ENCODE peak calls at places on chromosomes 11 and 22, in seven cellular contexts. E is MCF 10A, F is mucosa of descending colon, T is dorsolateral prefrontal cortex, K is glutamatergic neuron, Y is cardiac fibroblast, D is HFFc6. L is an unnamed sample.

GRCh38 chr11:64353101-64353738 is 5.7 kb upstream of the RPS6KA4 start:
- DNase-seq in T (no peak), Y (no peak), K (no peak), E (no peak), F (peak), D (no peak), L (no peak)

GRCh38 chr11:59753650-59754493 is 1.3 kb upstream of the STX3 start:
- DNase-seq in F (peak), K (peak), T (peak), E (peak), Y (peak), D (peak), L (peak)

GRCh38 chr22:39959640-39960447 is at the start of gene TMA7B:
- DNase-seq in T (peak), Y (peak), D (peak), E (peak), F (no peak), K (no peak), L (no peak)

GRCh38 chr11:99739464-99740089 is 718.8 kb downstream of the CNTN5 start:
- DNase-seq in T (no peak), K (no peak), D (no peak), E (peak), F (no peak), Y (peak), L (no peak)

GRCh38 chr11:121482231-121483129 is 29.7 kb upstream of the SORL1-AS1 start:
- DNase-seq in F (no peak), T (no peak), Y (peak), K (no peak), D (no peak), E (no peak), L (peak)

GRCh38 chr11:20310137-20310536 is 53.4 kb upstream of the HTATIP2 start:
- DNase-seq in F (no peak), K (no peak), T (peak), E (no peak), D (no peak), Y (no peak), L (no peak)

GRCh38 chr11:33545941-33546340 is 154.7 kb downstream of the C11orf91 start:
- DNase-seq in E (no peak), K (no peak), T (no peak), Y (peak), F (no peak), D (no peak), L (no peak)

GRCh38 chr11:94791216-94791889 is 23.2 kb downstream of the AMOTL1 start:
- DNase-seq in K (no peak), Y (peak), F (no peak), E (no peak), T (no peak), D (no peak), L (no peak)

GRCh38 chr22:37544955-37545702 is 15.2 kb upstream of the CDC42EP1 start:
- DNase-seq in T (no peak), F (peak), D (peak), Y (peak), E (peak), K (peak), L (peak)

GRCh38 chr11:82523141-82523540 is 210.5 kb downstream of the FAM181B start:
- DNase-seq in K (peak), D (no peak), E (no peak), F (no peak), Y (no peak), T (peak), L (no peak)

GRCh38 chr11:64372802-64373597 is 14.0 kb downstream of the RPS6KA4 start:
- DNase-seq in E (no peak), D (peak), F (peak), K (no peak), Y (no peak), T (peak), L (no peak)

GRCh38 chr11:76217653-76218160 is 11.4 kb upstream of the WNT11 start:
- DNase-seq in K (no peak), E (no peak), D (no peak), Y (no peak), T (no peak), F (no peak), L (no peak)

GRCh38 chr11:120160436-120160835 is 22.5 kb upstream of the TRIM29 start:
- DNase-seq in D (no peak), T (no peak), K (no peak), Y (no peak), F (no peak), E (no peak), L (no peak)

GRCh38 chr11:87300640-87301381 is 263.1 kb downstream of the TMEM135 start:
- DNase-seq in D (no peak), K (no peak), F (no peak), E (no peak), Y (peak), T (no peak), L (no peak)

GRCh38 chr11:5303643-5304042 is 1.9 kb upstream of the OR51B4 start:
- DNase-seq in K (no peak), D (no peak), T (no peak), E (no peak), Y (no peak), F (no peak), L (no peak)

GRCh38 chr22:32476286-32476685 is 1.7 kb downstream of the FBXO7 start:
- DNase-seq in T (no peak), K (no peak), D (no peak), E (no peak), Y (no peak), F (no peak), L (no peak)

GRCh38 chr11:73225851-73226250 is 7.8 kb downstream of the P2RY2 start:
- DNase-seq in E (no peak), Y (no peak), T (peak), K (peak), D (no peak), F (no peak), L (no peak)

GRCh38 chr11:61380914-61381313 is 11.5 kb upstream of the TMEM216 start:
- DNase-seq in T (no peak), E (no peak), K (no peak), D (no peak), F (no peak), Y (no peak), L (no peak)

GRCh38 chr11:128940603-128941002 is 2.1 kb downstream of the TP53AIP1 start:
- DNase-seq in F (no peak), D (no peak), E (peak), K (no peak), T (peak), Y (no peak), L (no peak)

GRCh38 chr11:47189100-47189834 is 3.0 kb upstream of the PACSIN3 start:
- DNase-seq in F (no peak), D (peak), T (no peak), Y (peak), E (peak), K (no peak), L (no peak)

GRCh38 chr22:25815561-25815960 is 73.6 kb downstream of the MYO18B start:
- DNase-seq in K (no peak), F (no peak), E (no peak), Y (no peak), D (no peak), T (no peak), L (no peak)

GRCh38 chr11:70073188-70073817 is 4.8 kb upstream of the ANO1 start:
- DNase-seq in K (no peak), Y (no peak), F (no peak), E (no peak), D (no peak), T (no peak), L (no peak)

GRCh38 chr11:107683807-107684206 is 28.0 kb downstream of the SLN start:
- DNase-seq in D (no peak), F (no peak), E (peak), K (no peak), Y (no peak), T (no peak), L (no peak)

GRCh38 chr22:44373234-44373633 is 60.5 kb upstream of the SHISAL1 start:
- DNase-seq in Y (no peak), E (no peak), D (no peak), F (peak), T (no peak), K (no peak), L (no peak)

GRCh38 chr11:29019960-29020683 is 911.9 kb downstream of the METTL15 start:
- DNase-seq in E (peak), T (no peak), K (peak), D (peak), F (no peak), Y (peak), L (no peak)
- TF ChIP-seq CTCF in E (peak), T (no peak), K (peak), D (peak), F (no peak), Y (peak), L (no peak)

DNA sequence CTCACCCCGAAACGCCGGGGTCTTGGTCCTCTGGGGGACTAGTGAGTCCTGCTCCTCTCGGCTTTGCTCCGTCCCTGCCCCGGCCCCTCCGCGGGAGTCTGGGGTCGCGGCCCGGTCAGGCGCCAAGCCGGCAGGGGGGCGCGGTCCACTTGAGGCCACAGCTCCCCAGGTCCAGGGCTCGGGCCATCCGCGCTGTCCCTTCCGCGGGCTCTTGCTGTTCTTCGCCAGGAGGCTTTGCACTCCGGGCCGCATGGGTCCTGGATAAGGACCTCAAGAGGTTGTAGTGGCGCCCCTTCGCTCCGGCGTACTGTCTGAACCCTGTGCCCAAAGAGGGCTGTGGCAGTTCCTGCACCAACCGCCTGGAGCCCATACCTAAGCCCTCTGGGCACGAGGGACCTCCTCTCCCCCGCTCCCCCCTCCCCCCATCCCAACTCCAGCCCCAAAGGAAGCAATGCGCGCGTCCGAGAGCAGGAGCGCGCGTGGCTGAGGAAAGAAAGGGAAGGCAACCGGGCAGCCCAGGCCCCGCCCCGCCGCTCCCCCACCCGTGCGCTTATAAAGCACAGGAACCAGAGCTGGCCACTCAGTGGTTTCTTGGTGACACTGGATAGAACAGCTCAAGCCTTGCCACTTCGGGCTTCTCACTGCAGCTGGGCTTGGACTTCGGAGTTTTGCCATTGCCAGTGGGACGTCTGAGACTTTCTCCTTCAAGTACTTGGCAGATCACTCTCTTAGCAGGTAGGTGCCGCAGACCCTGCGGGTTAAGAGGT is at the start of gene ADM:
- DNase-seq in K (peak), F (peak), D (peak), Y (peak), E (peak), T (peak), L (peak)
- TF ChIP-seq CTCF in K (peak), F (peak), D (peak), Y (peak), E (peak), T (peak), L (peak)

GRCh38 chr11:1567052-1567720 is 4.9 kb downstream of the DUSP8 start:
- DNase-seq in D (no peak), E (no peak), T (no peak), K (peak), Y (no peak), F (no peak), L (no peak)

GRCh38 chr11:1570001-1570453 is 2.0 kb downstream of the DUSP8 start:
- DNase-seq in K (peak), Y (no peak), F (peak), D (no peak), T (no peak), E (no peak), L (no peak)

GRCh38 chr11:1567721-1568100 is 4.4 kb downstream of the DUSP8 start:
- DNase-seq in K (peak), Y (no peak), T (no peak), E (no peak), D (no peak), F (no peak), L (no peak)

GRCh38 chr11:1569251-1569780 is 2.8 kb downstream of the DUSP8 start:
- DNase-seq in T (no peak), E (no peak), K (peak), F (peak), D (no peak), Y (no peak), L (no peak)

DNA sequence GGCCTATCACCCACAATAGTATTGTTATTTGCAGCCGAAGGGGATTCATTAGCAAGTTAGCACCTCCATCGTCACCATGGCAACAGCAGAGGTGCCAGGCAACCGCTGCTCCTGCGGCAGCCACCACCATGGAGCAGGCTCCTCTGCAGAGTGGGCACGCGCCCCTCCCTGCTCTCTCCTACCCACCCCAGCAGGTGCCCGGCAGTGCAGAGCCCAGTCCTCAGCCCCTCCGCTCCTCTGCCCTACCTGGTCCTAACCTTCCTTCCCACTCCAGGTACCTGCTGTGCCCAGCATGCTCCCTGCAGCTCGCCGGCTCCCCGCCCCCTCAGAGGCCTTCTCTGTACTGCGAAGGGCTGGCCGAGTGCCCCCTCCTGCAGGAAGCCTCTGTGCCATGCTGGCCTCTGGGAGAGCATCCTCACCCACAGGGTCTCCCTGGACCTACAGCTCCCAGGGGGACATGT is 3.6 kb downstream of the DUSP8 start:
- DNase-seq in K (peak), E (no peak), D (no peak), Y (no peak), F (peak), T (no peak), L (peak)
- TF ChIP-seq CTCF in K (no peak), E (no peak), D (no peak), Y (no peak), F (no peak), T (no peak), L (no peak)

DNA sequence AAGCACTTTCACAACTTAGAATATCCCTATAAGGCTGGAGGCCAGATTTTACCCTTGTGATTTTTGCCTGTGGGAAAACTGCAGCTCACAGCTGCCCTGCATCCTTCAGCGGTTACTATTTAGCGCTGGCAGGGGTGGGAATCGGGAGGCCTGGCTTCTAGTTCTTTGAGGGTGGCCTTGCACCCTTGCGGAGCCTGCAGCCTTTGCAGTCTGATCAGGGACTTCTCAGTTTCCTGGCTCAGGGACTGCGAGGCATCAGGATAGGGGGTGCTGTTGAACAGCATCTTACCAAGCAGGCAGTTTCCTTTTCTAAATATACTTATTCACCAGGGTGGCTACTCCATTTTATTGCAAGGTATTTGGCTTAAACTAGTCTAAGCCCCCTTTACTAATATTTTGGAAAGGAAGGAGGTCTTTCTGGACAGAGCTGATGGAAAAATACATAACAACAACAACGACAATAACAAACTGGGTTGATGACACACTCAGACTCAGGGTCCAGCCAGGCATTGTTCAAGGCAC is 2.9 kb upstream of the APOA1 start:
- DNase-seq in Y (peak), T (no peak), D (no peak), E (peak), F (no peak), K (no peak), L (no peak)
- TF ChIP-seq CTCF in Y (peak), T (peak), D (peak), E (no peak), F (no peak), K (no peak), L (no peak)